ENCODE peak calls at places on chromosomes 6 and 20, in four cellular contexts. Q is upper lobe of left lung, L is small intestine, U is aorta. S is an unnamed sample. For H3K27me3, the result is how much of the 10 kb centered on the place peaks cover.

GRCh38 chr6:131636880-131637792 is at the start of gene ENPP3:
- DNase-seq in Q (no peak), L (peak), U (no peak), S (no peak)

GRCh38 chr6:32045811-32046449 is 7.7 kb downstream of the CYP21A2 start:
- DNase-seq in Q (no peak), L (no peak), U (peak), S (no peak)

GRCh38 chr6:160070831-160071230 is 50.8 kb upstream of the SLC22A1 start:
- DNase-seq in Q (no peak), L (no peak), U (no peak), S (no peak)

GRCh38 chr6:89281779-89282246 is 33.3 kb downstream of the GABRR2 start:
- DNase-seq in Q (peak), L (peak), U (no peak), S (peak)

GRCh38 chr6:112839525-112839961 is 492.4 kb downstream of the RFPL4B start:
- DNase-seq in Q (no peak), L (no peak), U (no peak), S (no peak)

GRCh38 chr6:169224185-169224695 is 29.4 kb downstream of the THBS2 start:
- DNase-seq in Q (no peak), L (no peak), U (peak), S (peak)

GRCh38 chr6:50147371-50147770 is 97.6 kb upstream of the DEFB112 start:
- DNase-seq in Q (no peak), L (no peak), U (no peak), S (no peak)

GRCh38 chr6:48183816-48184215 is 72.8 kb upstream of the PTCHD4 start:
- DNase-seq in Q (no peak), L (no peak), U (no peak), S (no peak)

GRCh38 chr6:111737065-111737521 is 131.4 kb upstream of the TRAF3IP2 start:
- DNase-seq in Q (no peak), L (no peak), U (no peak), S (no peak)

GRCh38 chr6:156421933-156422332 is 355.2 kb upstream of the ARID1B start:
- DNase-seq in Q (no peak), L (peak), U (no peak), S (no peak)

GRCh38 chr6:26205625-26206574 is 118.7 kb downstream of the HFE start:
- DNase-seq in Q (no peak), L (peak), U (no peak), S (no peak)

GRCh38 chr20:4413314-4414045 is 308.2 kb upstream of the PRND start:
- DNase-seq in Q (peak), L (no peak), U (no peak), S (no peak)
- H3K27me3 ChIP-seq in Q (under half), L (under half), U (under half), S (under half)

GRCh38 chr20:49318091-49318429 is 40.2 kb upstream of the ZNFX1 start:
- DNase-seq in Q (no peak), L (no peak), U (no peak), S (no peak)
- H3K27me3 ChIP-seq in Q (under half), L (under half), U (under half), S (under half)

DNA sequence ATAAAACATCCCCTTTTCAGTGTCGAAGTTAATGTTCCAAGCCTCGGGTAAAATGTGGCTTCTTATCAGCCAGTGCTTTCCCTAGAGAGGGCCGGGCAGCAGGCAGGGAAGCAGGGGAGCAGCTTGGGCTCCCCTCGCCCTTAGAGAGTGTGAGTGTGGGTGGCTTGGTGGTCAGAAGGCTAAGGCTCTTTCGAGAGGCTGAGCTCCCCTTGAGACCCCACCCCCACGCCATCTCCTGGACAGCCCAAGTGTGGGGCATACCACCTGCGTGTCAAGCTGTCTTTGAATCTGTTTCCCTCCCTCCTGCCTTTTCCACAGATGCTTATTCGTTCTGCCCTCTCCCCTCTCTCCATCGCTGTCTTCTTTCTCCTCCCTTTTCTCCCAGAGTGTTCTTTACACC is 95.1 kb upstream of the FOXP4 start:
- DNase-seq in Q (no peak), L (no peak), U (peak), S (no peak)
- H3K27me3 ChIP-seq in Q (under half), L (under half), U (under half), S (under half)

DNA sequence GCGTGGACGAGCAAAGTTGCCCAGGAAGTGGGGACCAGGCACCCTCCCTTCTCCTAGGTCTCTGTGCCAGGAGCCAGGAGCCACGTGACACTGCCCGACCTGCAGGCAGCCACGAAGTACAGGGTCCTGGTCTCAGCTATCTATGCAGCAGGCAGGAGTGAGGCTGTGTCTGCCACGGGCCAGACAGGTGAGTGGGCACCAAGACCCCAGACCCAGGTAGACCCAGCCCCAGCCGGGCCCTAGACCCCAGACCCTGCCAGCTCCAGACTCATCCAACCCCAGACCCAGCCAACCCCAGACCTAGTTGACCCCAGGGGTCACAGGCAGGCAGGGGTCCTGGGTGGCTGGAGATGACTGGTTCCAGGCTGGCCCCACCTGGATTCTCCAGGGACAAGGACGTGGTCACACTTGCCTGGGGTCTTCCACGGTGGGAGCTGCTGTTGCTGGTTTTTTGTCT is 21.1 kb downstream of the COL20A1 start:
- DNase-seq in Q (no peak), L (no peak), U (peak), S (no peak)
- H3K27me3 ChIP-seq in Q (under half), L (under half), U (under half), S (under half)

DNA sequence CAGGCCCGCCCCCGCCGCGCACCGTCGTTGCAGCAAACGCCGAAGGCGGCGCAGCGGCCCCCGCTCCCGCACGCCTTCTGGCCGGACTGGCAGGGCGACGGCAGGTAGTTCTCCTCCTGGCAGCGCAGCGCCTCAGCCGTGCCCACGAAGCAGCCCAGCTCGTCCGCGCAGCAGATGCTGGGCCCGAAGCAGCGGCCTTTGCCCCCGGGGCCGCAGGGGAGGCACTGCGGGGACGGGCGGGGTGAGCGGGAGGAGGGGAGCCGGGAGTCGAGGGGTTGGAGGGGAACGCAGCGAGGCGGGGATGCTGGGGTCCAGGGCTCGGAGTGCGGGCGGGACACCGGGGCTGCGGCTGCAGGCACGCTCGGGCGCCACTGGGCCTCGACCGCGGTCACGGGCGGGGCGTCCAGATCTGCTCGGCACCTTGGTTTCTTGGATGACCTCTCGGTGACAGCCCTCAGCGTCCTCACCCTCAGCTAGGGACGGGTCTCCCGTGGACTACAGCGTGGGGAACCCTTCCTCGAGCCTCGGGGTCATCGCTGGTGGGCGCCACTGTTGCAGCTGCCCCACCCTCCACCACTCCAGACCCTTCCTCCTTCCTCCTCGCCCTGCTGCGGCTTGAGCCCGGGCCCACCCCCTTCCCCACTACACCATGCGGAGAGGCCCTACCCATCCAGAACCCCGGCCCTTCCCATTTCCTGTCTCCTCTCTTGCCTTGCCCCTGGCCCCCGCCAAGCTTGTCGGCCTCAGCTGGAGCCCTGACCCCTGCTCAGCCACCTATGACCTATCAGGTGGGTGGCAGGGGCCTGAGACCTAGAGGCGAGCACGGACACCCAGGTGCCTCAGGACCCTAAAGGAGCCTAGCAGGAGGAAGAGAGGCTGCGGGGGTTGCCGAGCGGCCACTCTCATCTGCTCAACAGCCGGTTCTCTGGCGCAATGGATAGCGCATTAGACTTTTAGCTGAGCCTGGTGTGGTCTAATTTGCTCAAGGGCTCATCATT is 1.3 kb downstream of the AVP start:
- DNase-seq in Q (no peak), L (peak), U (no peak), S (no peak)
- H3K27me3 ChIP-seq in Q (under half), L (under half), U (under half), S (under half)

DNA sequence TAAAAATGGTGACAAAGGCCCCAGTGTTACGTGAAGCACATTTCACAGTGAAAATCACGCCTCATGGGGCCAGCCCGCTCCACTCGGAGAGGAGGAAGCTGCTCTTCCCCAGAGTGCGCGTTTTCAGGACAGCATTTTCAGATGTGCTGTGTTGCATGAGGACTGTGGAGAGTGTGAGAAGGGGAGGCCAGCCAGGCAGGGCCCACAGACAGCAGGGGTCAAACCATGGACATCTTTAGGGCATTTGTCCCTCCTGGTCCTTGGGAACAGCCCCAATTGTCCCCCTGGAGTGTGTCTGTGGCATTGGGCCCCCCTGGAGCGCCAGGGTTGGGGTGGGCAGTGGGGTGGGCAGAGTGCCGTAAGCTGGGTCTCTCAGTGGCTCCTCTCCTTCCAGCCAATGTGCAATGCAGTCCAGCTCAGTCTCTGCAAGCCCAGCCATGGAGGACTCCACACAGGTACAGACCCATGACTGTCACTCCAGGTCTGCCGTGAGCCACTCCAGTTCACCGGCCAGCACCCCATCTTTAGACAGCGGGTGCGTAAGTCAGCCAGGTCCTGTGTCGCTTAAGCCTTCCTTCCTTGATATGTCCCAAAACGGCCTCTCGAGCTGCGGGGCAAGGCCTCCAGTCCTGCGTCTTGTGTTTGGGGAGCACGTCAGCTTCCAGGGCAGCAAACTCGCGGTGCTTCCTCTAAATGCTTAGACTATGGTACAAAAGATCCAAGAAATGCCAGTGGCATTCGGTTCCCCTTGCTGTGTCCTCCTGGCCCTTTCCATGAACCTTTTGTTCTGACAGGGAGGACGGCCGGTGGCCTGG is 159.3 kb upstream of the AFDN start:
- DNase-seq in Q (no peak), L (no peak), U (peak), S (no peak)
- H3K27me3 ChIP-seq in Q (under half), L (under half), U (under half), S (under half)

GRCh38 chr6:27565839-27566779 is 93.2 kb upstream of the ZNF184 start:
- DNase-seq in Q (no peak), L (peak), U (no peak), S (no peak)
- H3K27me3 ChIP-seq in Q (under half), L (under half), U (under half), S (under half)

DNA sequence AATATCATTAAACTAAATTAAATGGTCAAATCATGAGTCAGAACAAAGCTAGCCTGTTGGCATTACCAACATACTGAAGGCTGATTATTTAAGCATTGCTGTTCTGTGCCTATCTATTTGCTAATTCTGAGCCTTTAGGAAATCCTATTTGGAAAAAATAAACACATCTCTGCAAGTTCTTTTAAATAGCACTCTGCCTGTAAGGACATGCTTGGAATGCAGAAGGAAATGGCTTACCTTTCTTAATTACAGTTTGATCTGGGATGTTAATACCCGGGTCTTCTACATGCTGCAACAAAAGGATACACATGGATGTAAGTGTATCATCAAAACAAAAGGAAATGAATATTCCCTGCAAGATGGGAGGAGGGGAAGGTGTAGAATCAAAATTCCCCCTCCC is 8.3 kb downstream of the TFAP2A start:
- DNase-seq in Q (no peak), L (no peak), U (no peak), S (no peak)
- H3K27me3 ChIP-seq in Q (under half), L (under half), U (under half), S (under half)

DNA sequence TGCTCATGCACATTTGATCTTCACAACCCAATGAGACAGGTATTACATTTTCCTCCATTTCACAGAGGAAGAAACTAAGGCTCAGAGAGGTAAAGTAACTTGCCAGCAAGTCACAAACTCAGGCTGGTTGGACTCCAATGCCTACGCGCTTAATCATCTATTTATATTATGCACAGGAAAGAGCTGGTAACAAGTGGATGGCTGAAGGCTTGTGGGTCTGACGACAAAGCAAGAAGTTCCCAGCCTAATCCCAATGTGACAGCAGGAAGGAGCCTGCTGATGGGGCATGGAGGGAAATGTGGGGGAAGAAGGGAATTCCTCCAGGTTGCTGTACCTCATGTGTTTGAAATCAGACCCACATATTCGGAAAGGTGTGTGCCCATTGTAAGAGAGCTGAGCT is 3.9 kb downstream of the CDH22 start:
- DNase-seq in Q (no peak), L (no peak), U (no peak), S (no peak)
- H3K27me3 ChIP-seq in Q (under half), L (under half), U (under half), S (under half)

GRCh38 chr20:1804554-1804956 is 90.7 kb upstream of the SIRPA start:
- DNase-seq in Q (no peak), L (no peak), U (no peak), S (no peak)
- H3K27me3 ChIP-seq in Q (under half), L (under half), U (under half), S (under half)